ENCODE peak calls at places on chromosomes 3 and 15, in five cellular contexts. R is HCT116, D is K562, G is SK-N-SH, E is GM12878. F is an unnamed sample.
A peak's percentile ranks its signal among the peaks of the same experiment; 100 is the strongest.

GRCh38 chr3:57911588-57911987 is 96.6 kb upstream of the FLNB start:
- DNase-seq in R (no peak), D (no peak), G (no peak), E (no peak), F (no peak)

GRCh38 chr15:77607894-77608261 is 24.8 kb downstream of the LINGO1 start:
- DNase-seq in R (no peak), D (no peak), G (peak; percentile 47), E (no peak), F (no peak)

GRCh38 chr3:109184726-109185125 is 48.2 kb downstream of the C3orf85 start:
- DNase-seq in R (no peak), D (no peak), G (no peak), E (no peak), F (no peak)

GRCh38 chr15:56342653-56343052 is 22.6 kb upstream of the TEX9 start:
- DNase-seq in R (no peak), D (no peak), G (peak; percentile 6), E (no peak), F (no peak)

GRCh38 chr3:55486101-55486856 is 827 bp downstream of the WNT5A start:
- DNase-seq in R (no peak), D (no peak), G (peak; percentile 54), E (no peak), F (no peak)

GRCh38 chr3:23312866-23313265 is 109.7 kb downstream of the UBE2E2 start:
- DNase-seq in R (no peak), D (no peak), G (no peak), E (no peak), F (no peak)

GRCh38 chr3:65666426-65667091 is 372.2 kb downstream of the MAGI1 start:
- DNase-seq in R (no peak), D (no peak), G (no peak), E (no peak), F (no peak)

GRCh38 chr15:66269326-66270090 is 16.0 kb upstream of the MEGF11 start:
- DNase-seq in R (peak; percentile 70), D (peak; percentile 58), G (no peak), E (no peak), F (no peak)

GRCh38 chr3:152717252-152717651 is 117.7 kb upstream of the P2RY1 start:
- DNase-seq in R (no peak), D (no peak), G (no peak), E (no peak), F (no peak)

GRCh38 chr3:72903004-72903403 is 15.2 kb downstream of the GXYLT2 start:
- DNase-seq in R (no peak), D (no peak), G (no peak), E (no peak), F (peak; percentile 42)

GRCh38 chr15:77817434-77817833 is 184.7 kb upstream of the LINGO1 start:
- DNase-seq in R (no peak), D (no peak), G (no peak), E (no peak), F (no peak)

GRCh38 chr3:120801484-120801883 is 58.9 kb downstream of the GTF2E1 start:
- DNase-seq in R (no peak), D (no peak), G (no peak), E (no peak), F (no peak)

GRCh38 chr3:99895706-99896441 is 78.2 kb downstream of the CMSS1 start:
- DNase-seq in R (peak; percentile 37), D (no peak), G (no peak), E (no peak), F (peak; percentile 65)

GRCh38 chr3:130658666-130659065 is 88.0 kb downstream of the PIK3R4 start:
- DNase-seq in R (no peak), D (no peak), G (no peak), E (no peak), F (no peak)

GRCh38 chr3:39208463-39209055 is 16.2 kb upstream of the XIRP1 start:
- DNase-seq in R (peak; percentile 54), D (peak; percentile 76), G (peak; percentile 38), E (no peak), F (peak; percentile 25)

GRCh38 chr15:68719051-68719450 is 101.6 kb downstream of the ANP32A start:
- DNase-seq in R (no peak), D (no peak), G (no peak), E (no peak), F (no peak)

GRCh38 chr3:69433938-69434263 is 48.0 kb upstream of the FRMD4B start:
- DNase-seq in R (no peak), D (no peak), G (no peak), E (no peak), F (no peak)

GRCh38 chr3:184338538-184338945 is 1.1 kb downstream of the FAM131A start:
- DNase-seq in R (no peak), D (no peak), G (peak; percentile 97), E (no peak), F (no peak)

GRCh38 chr3:94349310-94349848 is 286.5 kb downstream of the NSUN3 start:
- DNase-seq in R (no peak), D (no peak), G (no peak), E (no peak), F (no peak)

GRCh38 chr3:159987291-159987711 is 1.3 kb upstream of the IL12A start:
- DNase-seq in R (no peak), D (no peak), G (no peak), E (no peak), F (no peak)

GRCh38 chr3:32886911-32887310 is 64.5 kb upstream of the CCR4 start:
- DNase-seq in R (no peak), D (no peak), G (no peak), E (no peak), F (no peak)

GRCh38 chr3:169836942-169837275 is 24.2 kb upstream of the LRRC34 start:
- DNase-seq in R (no peak), D (no peak), G (no peak), E (no peak), F (no peak)

GRCh38 chr15:29449136-29449535 is 179.5 kb upstream of the NSMCE3 start:
- DNase-seq in R (no peak), D (no peak), G (no peak), E (no peak), F (no peak)

GRCh38 chr3:147793841-147794240 is 384.7 kb downstream of the ZIC1 start:
- DNase-seq in R (no peak), D (no peak), G (no peak), E (no peak), F (no peak)

GRCh38 chr3:147797095-147797494 is 387.9 kb downstream of the ZIC1 start:
- DNase-seq in R (no peak), D (no peak), G (no peak), E (no peak), F (no peak)

DNA sequence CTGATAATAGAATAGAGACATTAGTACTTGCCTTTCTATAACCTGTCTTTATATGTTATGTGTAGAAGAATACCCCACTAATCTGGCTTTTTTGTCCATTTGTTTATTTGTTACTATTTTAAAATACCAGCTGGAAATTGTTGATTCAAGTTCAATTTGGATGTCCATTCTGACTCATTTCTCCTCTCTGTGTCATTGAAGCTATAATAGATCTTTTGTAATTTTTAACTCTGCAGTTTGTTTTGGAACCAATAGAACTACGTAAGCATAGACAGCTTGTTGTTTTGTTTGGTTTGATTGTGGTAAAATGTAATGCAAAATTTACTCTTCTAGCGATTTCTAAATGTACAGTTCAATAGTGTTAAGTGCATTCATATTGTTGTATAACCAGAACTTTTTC is 390.4 kb downstream of the ZIC1 start:
- DNase-seq in R (no peak), D (no peak), G (no peak), E (no peak), F (no peak)
- TF ChIP-seq REST in R (no peak), D (no peak), G (no peak), E (no peak), F (no peak)

DNA sequence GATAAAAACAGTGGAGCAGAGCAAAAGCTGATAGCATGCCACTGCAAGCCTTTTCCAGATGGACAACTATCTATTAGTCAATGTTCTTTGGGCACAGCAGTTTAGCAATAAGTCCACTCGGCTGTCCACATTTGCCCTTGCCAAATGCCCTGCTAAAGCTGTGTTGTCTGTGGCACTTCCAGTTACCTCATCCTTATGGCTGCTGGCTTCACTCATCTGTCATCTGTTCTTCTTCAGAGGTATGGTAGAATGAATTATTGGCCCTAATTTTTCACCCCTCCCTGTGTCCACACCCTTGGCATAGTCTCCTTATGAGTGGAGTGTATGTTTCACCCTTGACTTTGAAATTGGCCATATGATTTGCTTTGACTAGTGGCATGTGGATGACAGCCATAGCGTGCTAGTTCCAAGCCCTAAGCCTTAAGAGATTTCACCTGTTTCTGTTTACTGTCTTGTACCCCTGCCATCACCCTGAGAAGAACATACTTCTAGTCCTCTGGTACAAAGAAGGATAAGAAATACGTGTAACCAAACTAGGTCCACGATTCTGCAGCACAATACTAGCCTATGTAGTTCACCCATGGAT is 72.1 kb upstream of the EPHB1 start:
- DNase-seq in R (no peak), D (no peak), G (no peak), E (no peak), F (no peak)
- TF ChIP-seq POLR2AphosphoS5 in R (no peak), D (no peak), G (no peak), E (no peak), F (no peak)

GRCh38 chr3:29335438-29335837 is 54.6 kb downstream of the RBMS3 start:
- DNase-seq in R (peak; percentile 15), D (no peak), G (peak; percentile 10), E (no peak), F (no peak)
- TF ChIP-seq REST in R (no peak), D (no peak), G (peak; percentile 76), E (no peak), F (no peak)

GRCh38 chr15:73317651-73318462 is 50.9 kb downstream of the HCN4 start:
- DNase-seq in R (no peak), D (no peak), G (peak; percentile 9), E (no peak), F (no peak)
- TF ChIP-seq POLR2AphosphoS5 in R (no peak), D (no peak), G (no peak), E (no peak), F (no peak)

DNA sequence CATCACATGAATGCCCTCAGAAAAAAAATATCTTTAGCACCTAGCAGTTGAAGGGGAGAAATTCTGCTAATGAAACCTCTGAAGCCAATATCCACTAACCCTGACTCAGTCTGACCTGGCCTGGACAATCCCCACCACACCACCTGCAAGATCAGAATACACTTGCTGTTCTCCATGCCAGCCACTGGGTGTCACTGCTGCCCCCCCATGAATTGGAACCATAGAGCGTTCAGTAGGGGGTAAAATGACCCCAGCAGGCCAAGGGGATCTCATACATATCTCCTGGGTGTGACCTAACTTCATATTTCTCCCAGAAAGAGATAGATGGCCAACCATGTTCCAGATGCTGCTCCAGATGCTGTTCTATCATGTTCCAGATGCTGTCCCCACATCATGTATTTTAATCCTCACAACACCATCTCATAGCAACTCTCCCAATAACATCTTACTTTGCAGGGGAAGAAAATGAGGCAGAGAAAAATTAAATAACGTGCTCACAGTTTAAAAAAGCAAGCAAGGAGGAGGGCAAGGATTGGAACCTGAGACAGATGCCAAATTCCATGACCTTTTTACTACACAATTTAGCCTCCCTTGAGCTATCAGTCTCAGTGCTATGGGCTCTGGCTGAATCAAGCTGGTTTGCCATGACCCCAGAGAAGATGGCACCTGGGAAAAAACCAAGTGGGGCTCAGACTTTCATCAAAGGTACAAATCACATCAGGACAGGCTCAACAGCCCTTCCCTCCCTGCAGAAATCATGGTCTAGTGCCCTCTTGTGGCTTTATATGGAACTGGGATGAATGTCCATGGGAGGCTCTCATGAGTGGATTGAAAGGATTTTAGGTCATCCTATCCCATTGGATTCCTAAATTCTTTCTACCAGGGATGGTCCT is 12.4 kb downstream of the NTRK3 start:
- DNase-seq in R (peak; percentile 27), D (peak; percentile 68), G (peak; percentile 62), E (no peak), F (no peak)
- TF ChIP-seq REST in R (no peak), D (no peak), G (no peak), E (no peak), F (no peak)

F was measured in Panc1.